ENCODE peak calls at places on chromosomes 2 and 18, in six cellular contexts. One of them, this sample, is unnamed.

GRCh38 chr2:31386648-31387047 is 27.9 kb downstream of the XDH start:
- DNase-seq in HCT116: no peak
- DNase-seq in brain microvascular endothelial cell: no peak
- DNase-seq in cerebellum: no peak
- DNase-seq in G401: no peak
- DNase-seq in activated gamma-delta T cell treated with Interleukin-2 at 50 U/mL for 16 hours: no peak
- DNase-seq in this sample: no peak

GRCh38 chr2:160837416-160837815 is 322.8 kb upstream of the TANK start:
- DNase-seq in G401: no peak
- DNase-seq in brain microvascular endothelial cell: no peak
- DNase-seq in activated gamma-delta T cell treated with Interleukin-2 at 50 U/mL for 16 hours: no peak
- DNase-seq in HCT116: no peak
- DNase-seq in cerebellum: no peak
- DNase-seq in this sample: no peak

GRCh38 chr18:9218052-9218451 is 81.5 kb downstream of the ANKRD12 start:
- DNase-seq in brain microvascular endothelial cell: peak
- DNase-seq in G401: no peak
- DNase-seq in HCT116: no peak
- DNase-seq in activated gamma-delta T cell treated with Interleukin-2 at 50 U/mL for 16 hours: no peak
- DNase-seq in cerebellum: no peak
- DNase-seq in this sample: no peak

GRCh38 chr2:101041413-101041812 is 39.3 kb downstream of the RPL31 start:
- DNase-seq in HCT116: no peak
- DNase-seq in brain microvascular endothelial cell: no peak
- DNase-seq in activated gamma-delta T cell treated with Interleukin-2 at 50 U/mL for 16 hours: no peak
- DNase-seq in cerebellum: no peak
- DNase-seq in G401: no peak
- DNase-seq in this sample: no peak

GRCh38 chr2:160225722-160226121 is 25.6 kb upstream of the ITGB6 start:
- DNase-seq in activated gamma-delta T cell treated with Interleukin-2 at 50 U/mL for 16 hours: no peak
- DNase-seq in HCT116: no peak
- DNase-seq in G401: no peak
- DNase-seq in brain microvascular endothelial cell: no peak
- DNase-seq in cerebellum: no peak
- DNase-seq in this sample: no peak

GRCh38 chr2:22329097-22329716 is 1055.8 kb upstream of the KLHL29 start:
- DNase-seq in cerebellum: no peak
- DNase-seq in activated gamma-delta T cell treated with Interleukin-2 at 50 U/mL for 16 hours: no peak
- DNase-seq in brain microvascular endothelial cell: no peak
- DNase-seq in HCT116: no peak
- DNase-seq in G401: no peak
- DNase-seq in this sample: no peak

GRCh38 chr2:10532631-10533101 is 84.5 kb upstream of the ODC1 start:
- DNase-seq in G401: no peak
- DNase-seq in brain microvascular endothelial cell: no peak
- DNase-seq in cerebellum: no peak
- DNase-seq in HCT116: no peak
- DNase-seq in activated gamma-delta T cell treated with Interleukin-2 at 50 U/mL for 16 hours: no peak
- DNase-seq in this sample: no peak

GRCh38 chr2:46839045-46839444 is 76.6 kb downstream of the MCFD2 start:
- DNase-seq in activated gamma-delta T cell treated with Interleukin-2 at 50 U/mL for 16 hours: no peak
- DNase-seq in brain microvascular endothelial cell: no peak
- DNase-seq in G401: no peak
- DNase-seq in cerebellum: no peak
- DNase-seq in HCT116: no peak
- DNase-seq in this sample: no peak

GRCh38 chr2:239932881-239933735 is 92.0 kb downstream of the NDUFA10 start:
- DNase-seq in HCT116: no peak
- DNase-seq in cerebellum: no peak
- DNase-seq in brain microvascular endothelial cell: no peak
- DNase-seq in activated gamma-delta T cell treated with Interleukin-2 at 50 U/mL for 16 hours: no peak
- DNase-seq in G401: no peak
- DNase-seq in this sample: peak

GRCh38 chr2:199814845-199815211 is 36.2 kb downstream of the FTCDNL1 start:
- DNase-seq in cerebellum: no peak
- DNase-seq in HCT116: no peak
- DNase-seq in activated gamma-delta T cell treated with Interleukin-2 at 50 U/mL for 16 hours: no peak
- DNase-seq in brain microvascular endothelial cell: no peak
- DNase-seq in G401: no peak
- DNase-seq in this sample: no peak

GRCh38 chr18:58903533-58903932 is 38.9 kb downstream of the ZNF532 start:
- DNase-seq in HCT116: no peak
- DNase-seq in cerebellum: no peak
- DNase-seq in activated gamma-delta T cell treated with Interleukin-2 at 50 U/mL for 16 hours: no peak
- DNase-seq in brain microvascular endothelial cell: no peak
- DNase-seq in G401: no peak
- DNase-seq in this sample: no peak